ENCODE peak calls at places on chromosome 3, in five cellular contexts. S, V, O, J and D are unnamed samples.

GRCh38 chr3:170703121-170703588 is 117.3 kb upstream of the SLC7A14 start:
- DNase-seq in S (no peak), V (no peak), O (no peak), J (no peak), D (no peak)

GRCh38 chr3:197344582-197345318 is 46.3 kb upstream of the DLG1 start:
- DNase-seq in S (no peak), V (no peak), O (no peak), J (no peak), D (no peak)

GRCh38 chr3:149720918-149721317 is 31.4 kb downstream of the COMMD2 start:
- DNase-seq in S (no peak), V (no peak), O (no peak), J (no peak), D (no peak)

GRCh38 chr3:192422321-192422997 is 304.9 kb downstream of the FGF12 start:
- DNase-seq in S (no peak), V (no peak), O (no peak), J (no peak), D (no peak)

GRCh38 chr3:146585156-146585555 is 20.0 kb downstream of the PLSCR5 start:
- DNase-seq in S (no peak), V (no peak), O (no peak), J (no peak), D (no peak)

GRCh38 chr3:22887664-22888291 is 315.3 kb upstream of the UBE2E2 start:
- DNase-seq in S (peak; percentile 8), V (no peak), O (no peak), J (peak; percentile 34), D (no peak)

GRCh38 chr3:196963309-196963953 is 5.2 kb downstream of the PIGZ start:
- DNase-seq in S (no peak), V (no peak), O (no peak), J (no peak), D (no peak)

GRCh38 chr3:107810195-107811071 is 280.4 kb downstream of the CD47 start:
- DNase-seq in S (no peak), V (no peak), O (no peak), J (no peak), D (no peak)

GRCh38 chr3:69445498-69445897 is 59.6 kb upstream of the FRMD4B start:
- DNase-seq in S (no peak), V (no peak), O (no peak), J (no peak), D (no peak)

GRCh38 chr3:137762674-137763593 is 1.2 kb upstream of the SOX14 start:
- DNase-seq in S (no peak), V (no peak), O (no peak), J (no peak), D (no peak)

GRCh38 chr3:13878711-13879101 is 1.2 kb downstream of the WNT7A start:
- DNase-seq in S (no peak), V (no peak), O (no peak), J (no peak), D (no peak)

GRCh38 chr3:160210799-160211221 is 14.4 kb upstream of the C3orf80 start:
- DNase-seq in S (peak; percentile 33), V (no peak), O (no peak), J (no peak), D (no peak)

GRCh38 chr3:53696401-53697172 is 149.6 kb downstream of the CHDH start:
- DNase-seq in S (no peak), V (no peak), O (no peak), J (no peak), D (no peak)

GRCh38 chr3:183298708-183299153 is 45.7 kb downstream of the B3GNT5 start:
- DNase-seq in S (no peak), V (peak; percentile 80), O (peak; percentile 59), J (no peak), D (peak; percentile 56)

GRCh38 chr3:188348445-188349244 is 194.7 kb downstream of the LPP start:
- DNase-seq in S (no peak), V (peak; percentile 57), O (no peak), J (peak; percentile 21), D (peak; percentile 15)

GRCh38 chr3:170078620-170079281 is 41.0 kb downstream of the GPR160 start:
- DNase-seq in S (no peak), V (no peak), O (no peak), J (peak; percentile 51), D (no peak)

GRCh38 chr3:13391308-13391707 is 28.8 kb downstream of the NUP210 start:
- DNase-seq in S (no peak), V (no peak), O (no peak), J (peak; percentile 30), D (peak; percentile 24)

GRCh38 chr3:8810561-8810960 is 41.1 kb upstream of the OXTR start:
- DNase-seq in S (no peak), V (no peak), O (no peak), J (no peak), D (no peak)

GRCh38 chr3:194089357-194090177 is 46.4 kb upstream of the HES1 start:
- DNase-seq in S (peak; percentile 80), V (no peak), O (peak; percentile 53), J (no peak), D (peak; percentile 36)

GRCh38 chr3:27097171-27097570 is 272.0 kb downstream of the NEK10 start:
- DNase-seq in S (no peak), V (no peak), O (no peak), J (no peak), D (no peak)

GRCh38 chr3:46361408-46362283 is 7.7 kb downstream of the CCR2 start:
- DNase-seq in S (peak; percentile 37), V (peak; percentile 24), O (no peak), J (no peak), D (no peak)

GRCh38 chr3:13532661-13533060 is 16.3 kb upstream of the FBLN2 start:
- DNase-seq in S (no peak), V (no peak), O (no peak), J (no peak), D (peak; percentile 45)

GRCh38 chr3:9866639-9867038 is 13.4 kb downstream of the CIDEC start:
- DNase-seq in S (no peak), V (no peak), O (no peak), J (no peak), D (no peak)

GRCh38 chr3:99551520-99551919 is 86.9 kb upstream of the COL8A1 start:
- DNase-seq in S (no peak), V (no peak), O (no peak), J (no peak), D (no peak)

GRCh38 chr3:171980578-171981270 is 58.7 kb upstream of the FNDC3B start:
- DNase-seq in S (no peak), V (no peak), O (no peak), J (peak; percentile 16), D (no peak)

GRCh38 chr3:78580691-78581090 is 1187.1 kb downstream of the ROBO1 start:
- DNase-seq in S (no peak), V (no peak), O (no peak), J (no peak), D (no peak)

GRCh38 chr3:124383846-124384483 is 346.3 kb upstream of the UMPS start:
- DNase-seq in S (no peak), V (no peak), O (no peak), J (no peak), D (no peak)

GRCh38 chr3:31004025-31004678 is 109.7 kb upstream of the GADL1 start:
- DNase-seq in S (no peak), V (no peak), O (no peak), J (no peak), D (no peak)

GRCh38 chr3:46504780-46505179 is 7.0 kb downstream of the RTP3 start:
- DNase-seq in S (no peak), V (no peak), O (no peak), J (no peak), D (no peak)